ENCODE peak calls at places on chromosomes 16 and 17, in five cellular contexts. D is sigmoid colon; R is CD8-positive, alpha-beta memory T cell; P is IMR-90; Y is prostate gland. B is an unnamed sample.

GRCh38 chr17:40121191-40121885 is 433 bp upstream of the MSL1 start:
- DNase-seq in P (peak; percentile 49), D (peak; percentile 83), R (peak; percentile 56), Y (no peak), B (peak; percentile 72)

GRCh38 chr17:16255481-16255901 is 38.5 kb downstream of the PIGL start:
- DNase-seq in P (peak; percentile 28), R (no peak), Y (peak; percentile 23), D (peak; percentile 74), B (peak; percentile 74)

GRCh38 chr17:45584092-45585036 is 93.8 kb upstream of the PLEKHM1 start:
- DNase-seq in Y (peak; percentile 79), P (peak; percentile 36), D (peak; percentile 77), R (peak; percentile 86), B (peak; percentile 78)

GRCh38 chr16:3101018-3101840 is 2.1 kb upstream of the ZSCAN10 start:
- DNase-seq in D (no peak), Y (no peak), P (no peak), R (no peak), B (no peak)

GRCh38 chr17:13181683-13182082 is 163.9 kb upstream of the ELAC2 start:
- DNase-seq in D (no peak), Y (no peak), P (no peak), R (no peak), B (no peak)

GRCh38 chr16:76157629-76158028 is 119.6 kb upstream of the CNTNAP4 start:
- DNase-seq in D (no peak), P (no peak), R (no peak), Y (no peak), B (no peak)

GRCh38 chr16:49706620-49707355 is 149.1 kb downstream of the ZNF423 start:
- DNase-seq in R (no peak), D (no peak), P (no peak), Y (no peak), B (no peak)

GRCh38 chr17:6455321-6455705 is 11.1 kb downstream of the PIMREG start:
- DNase-seq in P (peak; percentile 17), Y (no peak), D (no peak), R (no peak), B (no peak)

GRCh38 chr16:7938175-7938574 is 605.5 kb downstream of the RBFOX1 start:
- DNase-seq in P (no peak), D (no peak), R (no peak), Y (no peak), B (no peak)

DNA sequence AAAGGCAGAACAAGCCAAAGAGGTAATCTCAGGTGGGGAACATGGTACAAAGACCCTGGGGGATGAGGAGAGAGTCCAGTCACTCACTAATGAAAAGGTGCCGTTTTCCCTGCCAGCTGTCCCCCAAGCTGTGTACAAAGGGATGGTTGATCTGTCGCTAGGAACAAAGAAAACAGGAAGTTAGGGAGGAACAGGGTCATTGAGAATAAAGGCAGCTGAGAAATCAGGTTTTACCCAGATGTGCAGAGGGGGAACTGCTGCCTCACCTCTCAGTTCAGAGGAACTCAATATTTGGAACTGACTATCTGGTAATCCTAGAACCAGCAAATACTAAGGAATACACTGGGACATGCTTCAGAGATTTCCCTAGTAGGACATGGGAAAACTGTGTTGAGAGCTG is 1.5 kb downstream of the RSKR start:
- DNase-seq in Y (no peak), R (no peak), D (no peak), P (no peak), B (no peak)
- H3K36me3 ChIP-seq in Y (peaks cover 20% of the 10 kb centered on the region), R (peaks cover 22% of the 10 kb centered on the region), D (peaks cover 27% of the 10 kb centered on the region), P (peaks cover 39% of the 10 kb centered on the region), B (peaks cover 79% of the 10 kb centered on the region)

DNA sequence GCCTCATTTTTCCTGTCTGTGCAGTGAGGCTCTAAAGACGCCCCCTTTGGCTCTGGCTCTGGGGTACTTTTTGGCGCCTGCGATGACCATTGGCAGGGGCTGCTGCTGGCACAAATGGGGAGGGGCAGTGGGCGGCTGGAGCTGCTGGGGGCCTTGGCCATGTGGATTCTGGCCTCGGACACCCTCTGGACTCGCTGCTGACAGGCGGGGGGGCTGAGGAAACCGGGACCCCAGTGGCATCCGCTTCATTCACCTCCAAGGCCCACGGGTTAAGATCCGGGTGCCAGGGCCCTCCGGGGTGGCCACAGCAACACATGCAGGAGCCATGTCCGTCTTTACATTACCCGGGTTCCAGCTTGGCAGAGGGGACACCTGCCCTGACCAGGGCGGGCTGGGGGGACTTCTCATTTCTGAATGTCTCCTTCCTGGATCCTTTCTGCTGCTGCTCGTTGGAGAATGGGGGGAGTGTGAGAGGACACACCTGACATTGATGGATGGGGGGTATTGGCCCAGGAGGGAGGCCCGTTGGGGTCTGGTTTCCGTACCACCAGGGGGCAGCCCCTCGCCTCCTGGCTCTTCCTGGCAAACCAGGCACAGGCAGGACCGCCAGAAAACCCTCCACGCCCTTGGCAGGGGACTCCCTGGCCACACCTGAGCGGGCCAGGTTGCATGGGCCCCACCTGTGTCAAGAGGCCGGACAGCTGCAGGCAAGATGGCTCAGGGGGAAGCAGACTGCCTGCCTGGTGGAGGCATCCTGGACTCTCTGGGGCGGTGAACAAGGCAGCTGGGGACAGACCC is 21.8 kb downstream of the GSE1 start:
- DNase-seq in Y (no peak), P (no peak), D (no peak), R (no peak), B (no peak)
- H3K36me3 ChIP-seq in Y (no peaks in the 10 kb centered on the region), P (peaks cover 4% of the 10 kb centered on the region), D (no peaks in the 10 kb centered on the region), R (no peaks in the 10 kb centered on the region), B (no peaks in the 10 kb centered on the region)

GRCh38 chr16:17130733-17131132 is 340.0 kb downstream of the XYLT1 start:
- DNase-seq in D (no peak), R (no peak), P (no peak), Y (no peak), B (no peak)
- H3K36me3 ChIP-seq in D (peaks cover 32% of the 10 kb centered on the region), R (peaks cover 5% of the 10 kb centered on the region), P (peaks cover 4% of the 10 kb centered on the region), Y (no peaks in the 10 kb centered on the region), B (peaks cover 30% of the 10 kb centered on the region)

GRCh38 chr16:286491-287297 is 3.7 kb downstream of the PDIA2 start:
- DNase-seq in R (no peak), D (no peak), Y (no peak), P (no peak), B (no peak)
- H3K36me3 ChIP-seq in R (peaks cover 18% of the 10 kb centered on the region), D (peaks cover 24% of the 10 kb centered on the region), Y (peaks cover 6% of the 10 kb centered on the region), P (peaks cover 33% of the 10 kb centered on the region), B (peaks cover 36% of the 10 kb centered on the region)

GRCh38 chr16:4455081-4455480 is 19.3 kb downstream of the NMRAL1 start:
- DNase-seq in Y (no peak), R (no peak), P (no peak), D (no peak), B (no peak)
- H3K36me3 ChIP-seq in Y (peaks cover 34% of the 10 kb centered on the region), R (peaks cover 42% of the 10 kb centered on the region), P (peaks cover 47% of the 10 kb centered on the region), D (peaks cover 50% of the 10 kb centered on the region), B (peaks cover 93% of the 10 kb centered on the region)

DNA sequence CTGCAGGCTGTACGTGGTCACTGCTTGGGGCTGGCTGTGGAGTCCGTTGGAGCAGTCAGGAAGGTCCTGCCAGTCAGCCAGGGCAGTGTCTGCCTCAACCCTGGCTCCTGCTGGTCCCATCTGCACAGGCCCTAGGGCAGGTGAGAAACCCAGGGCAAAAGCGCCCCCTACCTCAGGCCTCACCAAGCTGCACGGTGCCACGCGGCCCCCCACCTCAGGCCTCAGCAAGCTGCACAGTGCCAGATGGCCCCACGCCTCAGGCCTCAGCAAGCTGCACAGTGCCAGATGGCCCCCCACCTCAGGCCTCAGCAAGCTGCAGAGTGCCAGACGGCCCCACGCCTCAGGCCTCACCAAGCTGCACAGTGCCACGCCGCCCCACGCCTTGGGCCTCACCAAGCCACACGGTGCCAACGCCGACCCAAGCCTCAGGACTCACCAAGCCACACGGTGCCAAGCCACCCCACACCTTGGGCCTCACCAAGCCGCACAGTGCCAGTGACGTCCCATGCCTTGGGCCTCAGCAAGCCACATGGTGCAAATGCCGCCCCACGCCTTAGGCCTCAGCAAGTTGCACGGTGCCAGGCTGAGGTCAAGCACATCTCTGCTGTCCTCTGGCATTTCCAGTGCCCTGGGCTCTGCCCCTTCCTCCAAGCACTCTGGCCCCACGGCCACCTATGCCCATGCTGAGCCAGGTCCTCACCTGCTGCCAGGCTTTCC is 5.5 kb downstream of the TMEM204 start:
- DNase-seq in R (peak; percentile 56), P (no peak), Y (no peak), D (no peak), B (no peak)
- H3K36me3 ChIP-seq in R (peaks cover 34% of the 10 kb centered on the region), P (peaks cover 28% of the 10 kb centered on the region), Y (peaks cover 6% of the 10 kb centered on the region), D (peaks cover 36% of the 10 kb centered on the region), B (peaks cover 2% of the 10 kb centered on the region)